ENCODE peak calls at places on chromosomes 6 and 20, in six cellular contexts. C is CD4-positive, alpha-beta T cell; K is HCT116; M is heart left ventricle; X is K562; Z is kidney. B is an unnamed sample.
A peak's percentile ranks its signal among the peaks of the same experiment; 100 is the strongest.

GRCh38 chr6:23145801-23146200 is 576.4 kb downstream of the HDGFL1 start:
- DNase-seq in C (no peak), K (no peak), M (no peak), X (no peak), Z (no peak), B (no peak)

GRCh38 chr6:43716099-43716498 is 28.5 kb upstream of the MRPS18A start:
- DNase-seq in C (no peak), K (no peak), M (peak; percentile 72), X (no peak), Z (peak; percentile 70), B (no peak)

GRCh38 chr20:47456952-47457724 is 44.5 kb upstream of the NCOA3 start:
- DNase-seq in C (no peak), K (no peak), M (no peak), X (no peak), Z (peak; percentile 21), B (no peak)

GRCh38 chr6:21098744-21099143 is 494.8 kb upstream of the SOX4 start:
- DNase-seq in C (no peak), K (no peak), M (no peak), X (no peak), Z (no peak), B (no peak)

GRCh38 chr6:131761061-131761761 is 46.6 kb upstream of the ENPP1 start:
- DNase-seq in C (no peak), K (no peak), M (no peak), X (no peak), Z (no peak), B (no peak)

GRCh38 chr6:134701301-134701700 is 248.6 kb downstream of the ALDH8A1 start:
- DNase-seq in C (no peak), K (no peak), M (no peak), X (no peak), Z (no peak), B (no peak)

GRCh38 chr6:149855040-149855654 is 9.0 kb downstream of the LRP11 start:
- DNase-seq in C (no peak), K (peak; percentile 71), M (no peak), X (no peak), Z (no peak), B (no peak)

GRCh38 chr6:43248791-43249190 is 5.5 kb downstream of the TTBK1 start:
- DNase-seq in C (no peak), K (no peak), M (no peak), X (no peak), Z (no peak), B (no peak)

GRCh38 chr6:103680116-103680515 is 1179.6 kb downstream of the HACE1 start:
- DNase-seq in C (no peak), K (no peak), M (no peak), X (no peak), Z (no peak), B (no peak)

GRCh38 chr6:148747145-148747492 is 289 bp downstream of the UST start:
- DNase-seq in C (peak; percentile 10), K (no peak), M (peak; percentile 65), X (peak; percentile 14), Z (no peak), B (no peak)

GRCh38 chr6:17589402-17590116 is 10.5 kb upstream of the FAM8A1 start:
- DNase-seq in C (no peak), K (peak; percentile 91), M (no peak), X (no peak), Z (no peak), B (no peak)

GRCh38 chr20:15909995-15910394 is 663.3 kb downstream of the KIF16B start:
- DNase-seq in C (no peak), K (no peak), M (no peak), X (no peak), Z (no peak), B (no peak)

GRCh38 chr20:15916623-15917022 is 656.6 kb downstream of the KIF16B start:
- DNase-seq in C (no peak), K (no peak), M (no peak), X (no peak), Z (no peak), B (no peak)

GRCh38 chr20:15911557-15911956 is 661.7 kb downstream of the KIF16B start:
- DNase-seq in C (no peak), K (no peak), M (no peak), X (no peak), Z (no peak), B (no peak)

GRCh38 chr20:15917333-15917732 is 655.9 kb downstream of the KIF16B start:
- DNase-seq in C (no peak), K (no peak), M (no peak), X (no peak), Z (no peak), B (no peak)

DNA sequence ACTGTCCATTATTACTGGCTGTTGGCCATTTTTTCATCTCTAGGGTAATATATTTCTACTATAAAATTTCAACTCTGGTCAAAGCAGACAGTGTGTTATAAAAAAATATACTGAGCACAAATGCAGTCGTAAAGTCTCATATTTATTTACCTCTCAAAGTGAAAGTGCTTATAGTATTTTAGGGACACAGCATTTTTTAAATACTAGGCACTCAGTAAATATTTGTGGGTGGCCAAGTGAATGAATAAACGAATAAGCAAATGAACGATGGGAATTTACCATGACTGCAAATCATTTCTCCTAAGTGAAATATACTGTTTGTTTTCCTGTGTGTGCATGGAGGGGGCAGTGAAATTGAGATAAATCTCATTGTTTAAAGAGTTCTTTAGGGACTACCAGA is 659.6 kb downstream of the KIF16B start:
- DNase-seq in C (no peak), K (no peak), M (no peak), X (no peak), Z (no peak), B (no peak)
- H3K9me3 ChIP-seq in C (no peaks in the 10 kb centered on the region), K (no peaks in the 10 kb centered on the region), M (no peaks in the 10 kb centered on the region), X (no peaks in the 10 kb centered on the region), Z (no peaks in the 10 kb centered on the region), B (no peaks in the 10 kb centered on the region)

DNA sequence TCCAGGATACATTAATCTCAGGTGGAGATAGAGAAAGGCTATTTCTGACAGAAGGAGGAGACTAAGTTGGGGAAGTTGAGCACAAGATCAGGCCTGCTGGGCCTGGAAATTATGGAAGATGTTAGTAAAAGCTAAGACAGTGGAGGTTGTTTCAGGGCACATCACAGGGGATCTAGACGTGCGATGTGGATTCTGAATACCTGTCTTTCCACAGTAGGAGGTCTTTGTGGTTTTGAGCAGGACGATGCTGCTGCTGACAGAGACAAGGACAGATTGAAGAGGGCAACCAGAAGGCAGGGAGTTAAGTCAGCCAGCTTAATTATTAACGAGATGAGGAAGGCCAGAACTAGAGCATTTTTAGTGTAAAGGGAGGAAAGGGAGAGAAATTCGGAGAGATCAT is 384.9 kb downstream of the MAFB start:
- DNase-seq in C (no peak), K (no peak), M (no peak), X (no peak), Z (no peak), B (no peak)
- TF ChIP-seq CTCF in C (no peak), K (no peak), M (no peak), X (no peak), Z (no peak), B (no peak)

GRCh38 chr6:22129751-22130150 is 167.1 kb downstream of the PRL start:
- DNase-seq in C (no peak), K (no peak), M (no peak), X (no peak), Z (no peak), B (no peak)
- H3K9me3 ChIP-seq in C (no peaks in the 10 kb centered on the region), K (no peaks in the 10 kb centered on the region), M (no peaks in the 10 kb centered on the region), X (no peaks in the 10 kb centered on the region), Z (peaks cover 6% of the 10 kb centered on the region), B (peaks cover 13% of the 10 kb centered on the region)

GRCh38 chr6:1518855-1519254 is 90.9 kb upstream of the FOXC1 start:
- DNase-seq in C (no peak), K (no peak), M (no peak), X (no peak), Z (no peak), B (no peak)
- TF ChIP-seq CTCF in C (no peak), K (no peak), M (no peak), X (no peak), Z (no peak), B (no peak)

DNA sequence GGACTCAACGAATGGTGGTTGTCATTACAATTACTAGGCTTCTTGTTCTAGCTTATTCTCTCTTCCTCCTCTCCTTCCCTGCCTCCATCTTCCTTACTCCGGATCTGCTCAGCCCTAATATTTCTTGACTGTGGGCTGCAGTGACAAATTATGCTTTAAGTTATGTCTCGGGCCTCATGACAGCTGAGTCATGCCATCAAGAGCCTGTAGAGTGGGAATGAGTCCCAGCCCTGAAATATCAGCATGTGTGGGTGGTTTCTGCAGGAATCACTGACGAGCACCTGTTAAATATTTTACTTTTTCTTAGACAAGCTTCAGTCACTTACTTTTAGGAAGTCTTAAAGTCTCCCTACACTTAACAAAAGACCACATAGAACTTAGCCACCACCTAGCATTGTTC is 83.1 kb upstream of the CBLN4 start:
- DNase-seq in C (no peak), K (no peak), M (no peak), X (no peak), Z (no peak), B (no peak)
- H3K9me3 ChIP-seq in C (peaks cover 6% of the 10 kb centered on the region), K (peaks cover 31% of the 10 kb centered on the region), M (no peaks in the 10 kb centered on the region), X (no peaks in the 10 kb centered on the region), Z (no peaks in the 10 kb centered on the region), B (no peaks in the 10 kb centered on the region)

DNA sequence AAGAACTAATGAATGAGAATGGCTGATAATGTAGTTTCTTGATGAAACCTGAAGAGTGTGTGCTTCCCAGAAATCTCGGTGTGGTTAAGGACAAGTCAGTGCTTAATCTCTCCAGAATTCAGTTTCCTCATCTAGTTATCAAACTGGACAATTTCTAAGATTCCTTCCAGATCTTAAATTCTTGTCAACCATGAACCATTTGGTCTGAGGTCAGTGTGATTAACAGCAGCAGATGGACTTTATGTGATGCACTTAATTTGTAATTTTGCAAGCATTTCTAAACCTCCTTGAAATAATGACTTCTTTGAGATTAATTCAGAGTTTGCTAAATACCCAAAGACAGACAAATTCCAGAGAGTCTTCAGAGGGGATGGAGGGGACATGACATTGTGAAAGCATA is 160.4 kb downstream of the KIF16B start:
- DNase-seq in C (no peak), K (no peak), M (no peak), X (no peak), Z (no peak), B (no peak)
- TF ChIP-seq CTCF in C (no peak), K (no peak), M (no peak), X (no peak), Z (no peak), B (no peak)

GRCh38 chr6:68680244-68680643 is 45.2 kb downstream of the ADGRB3 start:
- DNase-seq in C (no peak), K (no peak), M (no peak), X (no peak), Z (no peak), B (no peak)
- H3K9me3 ChIP-seq in C (no peaks in the 10 kb centered on the region), K (peaks cover 4% of the 10 kb centered on the region), M (no peaks in the 10 kb centered on the region), X (no peaks in the 10 kb centered on the region), Z (no peaks in the 10 kb centered on the region), B (no peaks in the 10 kb centered on the region)

DNA sequence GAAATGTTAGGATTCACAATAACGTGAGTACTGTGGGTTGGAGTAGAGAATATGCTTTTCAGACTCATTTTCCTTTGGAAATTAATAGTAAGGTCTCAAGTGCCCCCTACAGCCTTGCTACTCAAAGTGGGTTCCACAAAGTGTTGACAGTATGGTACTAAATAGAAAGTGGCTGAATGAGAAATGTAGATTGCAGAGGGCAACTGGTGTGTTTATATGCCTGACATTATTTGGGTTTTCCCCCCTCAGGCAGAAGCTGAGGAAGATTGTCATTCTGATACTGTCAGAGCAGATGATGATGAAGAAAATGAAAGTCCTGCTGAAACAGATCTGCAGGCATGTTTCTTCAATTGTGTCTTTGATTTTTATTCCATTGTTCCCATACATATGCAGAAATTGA is 5.6 kb downstream of the FBXO9 start:
- DNase-seq in C (no peak), K (no peak), M (no peak), X (no peak), Z (no peak), B (no peak)
- TF ChIP-seq CTCF in C (peak; percentile 22), K (no peak), M (no peak), X (no peak), Z (no peak), B (no peak)

B was measured in WERI-Rb-1.